ENCODE peak calls at places on chromosomes 5 and 9, in eight cellular contexts. L is hypothalamus; Z is stimulated activated CD4-positive, alpha-beta T cell treated with anti-CD3 and anti-CD28 coated beads, Interleukin-2, amount 100 ng/mL, for 24 hours; B is NCI-H226; O is epithelial cell of esophagus; C is right atrium auricular region; J is MM.1S; U is tibial artery. A is an unnamed sample.
A peak's percentile ranks its signal among the peaks of the same experiment; 100 is the strongest.

GRCh38 chr9:131537946-131538345 is 6.9 kb upstream of the UCK1 start:
- DNase-seq in C (no peak), U (no peak), Z (no peak), L (no peak), J (no peak), B (no peak), O (no peak), A (no peak)

GRCh38 chr5:141494761-141495455 is 6.0 kb downstream of the PCDHGC5 start:
- DNase-seq in O (no peak), J (no peak), U (no peak), Z (no peak), C (no peak), B (no peak), L (no peak), A (no peak)

GRCh38 chr9:8730618-8731017 is 931.0 kb upstream of the DMAC1 start:
- DNase-seq in O (peak; percentile 0), Z (no peak), J (no peak), L (no peak), C (no peak), B (no peak), U (no peak), A (no peak)

GRCh38 chr9:2126331-2126789 is 111.2 kb downstream of the SMARCA2 start:
- DNase-seq in J (no peak), Z (no peak), C (no peak), B (no peak), O (no peak), U (peak; percentile 58), L (no peak), A (no peak)

GRCh38 chr9:105449081-105449480 is 1.2 kb downstream of the FSD1L start:
- DNase-seq in C (no peak), U (no peak), B (no peak), J (no peak), Z (no peak), L (no peak), O (peak; percentile 33), A (no peak)

GRCh38 chr5:17069995-17070405 is 133.9 kb upstream of the MYO10 start:
- DNase-seq in L (no peak), B (peak; percentile 95), C (no peak), J (no peak), U (no peak), O (peak; percentile 35), Z (no peak), A (no peak)

GRCh38 chr9:1052119-1052907 is 2.2 kb downstream of the DMRT2 start:
- DNase-seq in L (no peak), O (no peak), J (no peak), C (no peak), Z (peak; percentile 14), B (no peak), U (no peak), A (no peak)

GRCh38 chr9:22535780-22536179 is 89.2 kb downstream of the DMRTA1 start:
- DNase-seq in C (no peak), O (no peak), J (no peak), L (no peak), B (no peak), U (no peak), Z (no peak), A (no peak)

GRCh38 chr5:171747061-171747859 is 38.4 kb upstream of the SMIM23 start:
- DNase-seq in O (no peak), J (no peak), B (no peak), L (no peak), U (no peak), C (no peak), Z (no peak), A (no peak)

GRCh38 chr9:93952784-93953491 is 2.2 kb downstream of the BARX1 start:
- DNase-seq in O (no peak), J (no peak), C (no peak), B (no peak), U (no peak), L (no peak), Z (peak; percentile 45), A (no peak)

GRCh38 chr9:104346645-104347175 is 157.4 kb upstream of the OR13F1 start:
- DNase-seq in B (no peak), L (no peak), C (no peak), O (peak; percentile 58), Z (no peak), J (no peak), U (no peak), A (no peak)

GRCh38 chr5:82984786-82985762 is 92.1 kb downstream of the TMEM167A start:
- DNase-seq in J (no peak), B (no peak), C (no peak), U (no peak), Z (no peak), O (no peak), L (no peak), A (no peak)

GRCh38 chr9:71001780-71002386 is 119.5 kb downstream of the TRPM3 start:
- DNase-seq in O (peak; percentile 75), U (no peak), Z (peak; percentile 1), C (no peak), B (no peak), J (peak; percentile 50), L (no peak), A (no peak)

GRCh38 chr9:98570055-98570454 is 138.7 kb downstream of the GABBR2 start:
- DNase-seq in U (no peak), L (no peak), B (no peak), O (no peak), J (no peak), Z (no peak), C (peak; percentile 32), A (no peak)

GRCh38 chr9:137396227-137396626 is 26.7 kb downstream of the EXD3 start:
- DNase-seq in C (no peak), J (no peak), U (no peak), B (peak; percentile 90), Z (no peak), O (peak; percentile 42), L (no peak), A (no peak)

GRCh38 chr9:80885894-80886293 is 803.5 kb downstream of the TLE1 start:
- DNase-seq in U (no peak), C (no peak), Z (no peak), O (peak; percentile 34), J (no peak), B (no peak), L (no peak), A (no peak)

GRCh38 chr9:128144239-128145181 is 4.7 kb upstream of the LCN2 start:
- DNase-seq in B (no peak), Z (no peak), O (no peak), U (no peak), J (no peak), C (no peak), L (no peak), A (no peak)

GRCh38 chr5:41524174-41524573 is 13.8 kb upstream of the PLCXD3 start:
- DNase-seq in Z (no peak), C (no peak), O (peak; percentile 6), J (no peak), L (no peak), B (no peak), U (no peak), A (no peak)

GRCh38 chr5:142426129-142426641 is 101.4 kb upstream of the SPRY4 start:
- DNase-seq in J (no peak), L (no peak), C (peak; percentile 80), U (no peak), Z (no peak), O (no peak), B (no peak), A (peak; percentile 14)

GRCh38 chr9:124280176-124280691 is 22.5 kb downstream of the NEK6 start:
- DNase-seq in L (no peak), O (peak; percentile 57), U (peak; percentile 78), Z (no peak), C (peak; percentile 80), B (peak; percentile 55), J (no peak), A (no peak)

GRCh38 chr5:1524799-1525623 is 1.3 kb upstream of the LPCAT1 start:
- DNase-seq in C (peak; percentile 57), L (no peak), B (no peak), O (no peak), Z (no peak), J (no peak), U (peak; percentile 20), A (no peak)

GRCh38 chr9:91151014-91151740 is 210.5 kb downstream of the AUH start:
- DNase-seq in J (peak; percentile 97), Z (no peak), L (no peak), O (peak; percentile 63), C (no peak), U (no peak), B (no peak), A (no peak)

GRCh38 chr5:150618588-150619281 is 21.7 kb upstream of the SYNPO start:
- DNase-seq in O (no peak), U (peak; percentile 45), B (no peak), Z (no peak), C (peak; percentile 75), J (no peak), L (no peak), A (no peak)

GRCh38 chr9:87085521-87085920 is 138.2 kb upstream of the GAS1 start:
- DNase-seq in L (no peak), Z (no peak), B (no peak), J (no peak), C (no peak), U (no peak), O (no peak), A (no peak)

GRCh38 chr5:133396187-133396621 is 216.1 kb downstream of the FSTL4 start:
- DNase-seq in U (no peak), C (peak; percentile 52), Z (no peak), O (no peak), J (no peak), B (no peak), L (no peak), A (no peak)

GRCh38 chr9:77218612-77219011 is 41.3 kb downstream of the VPS13A start:
- DNase-seq in B (peak; percentile 41), J (no peak), C (no peak), Z (no peak), U (no peak), L (no peak), O (peak; percentile 65), A (no peak)

GRCh38 chr9:131382850-131383729 is 10.8 kb upstream of the PRRC2B start:
- DNase-seq in B (peak; percentile 86), C (peak; percentile 65), L (no peak), U (no peak), Z (no peak), O (peak; percentile 72), J (peak; percentile 40), A (no peak)